ENCODE peak calls at places on chromosome 17, in four cellular contexts. H is GM04504; L is stimulated activated CD4-positive, alpha-beta T cell treated with anti-CD3 and anti-CD28 coated beads, Interleukin-2, amount 100 ng/mL, for 24 hours; M is CD8-positive, alpha-beta memory T cell. W is an unnamed sample.

GRCh38 chr17:74542166-74542565 is 3.7 kb downstream of the CD300C start:
- DNase-seq in H (no peak), L (no peak), M (no peak), W (no peak)

GRCh38 chr17:77995146-77995852 is 36.8 kb downstream of the TNRC6C start:
- DNase-seq in H (no peak), L (peak), M (no peak), W (no peak)

GRCh38 chr17:284676-285355 is 67.8 kb downstream of the RPH3AL start:
- DNase-seq in H (no peak), L (no peak), M (peak), W (no peak)

GRCh38 chr17:29140631-29141483 is 39.3 kb downstream of the MYO18A start:
- DNase-seq in H (no peak), L (peak), M (peak), W (no peak)

GRCh38 chr17:83050651-83051422 is 28.6 kb upstream of the METRNL start:
- DNase-seq in H (no peak), L (no peak), M (no peak), W (no peak)

GRCh38 chr17:50266384-50267073 is 7.7 kb upstream of the TMEM92 start:
- DNase-seq in H (peak), L (no peak), M (no peak), W (peak)

GRCh38 chr17:50316016-50316587 is 29.8 kb upstream of the XYLT2 start:
- DNase-seq in H (no peak), L (no peak), M (no peak), W (no peak)

GRCh38 chr17:55760643-55761355 is 9.9 kb downstream of the PCTP start:
- DNase-seq in H (no peak), L (no peak), M (no peak), W (no peak)

GRCh38 chr17:26792486-26792885 is 501.4 kb upstream of the WSB1 start:
- DNase-seq in H (peak), L (no peak), M (no peak), W (no peak)

GRCh38 chr17:62627904-62628603 is 584 bp downstream of the MRC2 start:
- DNase-seq in H (no peak), L (peak), M (no peak), W (peak)

GRCh38 chr17:74803388-74803930 is 27.3 kb upstream of the NAT9 start:
- DNase-seq in H (no peak), L (no peak), M (no peak), W (no peak)

GRCh38 chr17:43515641-43516040 is 30.5 kb downstream of the ETV4 start:
- DNase-seq in H (peak), L (no peak), M (no peak), W (no peak)

W was measured in prostate gland.